ENCODE peak calls at places on chromosomes 3 and 15, in seven cellular contexts. V is NCI-H460; Q is NCI-H1092; M is stimulated activated CD4-positive, alpha-beta T cell treated with anti-CD3 and anti-CD28 coated beads, Interleukin-1b, Interleukin-23, amount 100 ng/mL, for 24 hours; R is breast epithelium; E is left kidney; S is hypothalamus. H is an unnamed sample.
A peak's percentile ranks its signal among the peaks of the same experiment; 100 is the strongest.

GRCh38 chr3:195839260-195840010 is 27.7 kb upstream of the MUC4 start:
- DNase-seq in V (no peak), S (no peak), M (no peak), E (peak; percentile 23), Q (no peak), R (peak; percentile 66), H (no peak)

GRCh38 chr3:32453346-32453745 is 49.3 kb downstream of the CMTM6 start:
- DNase-seq in V (peak; percentile 8), M (no peak), S (no peak), E (no peak), R (no peak), Q (no peak), H (no peak)

GRCh38 chr15:46617507-46617906 is 982.7 kb downstream of the SQOR start:
- DNase-seq in E (no peak), Q (no peak), M (no peak), R (no peak), V (no peak), S (no peak), H (no peak)

GRCh38 chr3:107498646-107499045 is 24.1 kb upstream of the BBX start:
- DNase-seq in S (no peak), Q (no peak), E (no peak), R (no peak), M (no peak), V (no peak), H (no peak)

GRCh38 chr3:17500618-17501017 is 241.8 kb downstream of the TBC1D5 start:
- DNase-seq in S (no peak), R (no peak), M (no peak), E (no peak), V (no peak), Q (no peak), H (no peak)

GRCh38 chr15:75369897-75370581 is 1.6 kb upstream of the MAN2C1 start:
- DNase-seq in S (no peak), V (no peak), R (no peak), M (no peak), Q (no peak), E (no peak), H (no peak)

GRCh38 chr3:40387001-40387894 is at the start of gene ENTPD3:
- DNase-seq in Q (peak; percentile 4), M (peak; percentile 18), E (peak; percentile 67), V (no peak), R (no peak), S (no peak), H (peak; percentile 41)

GRCh38 chr3:58214484-58215316 is 3.9 kb upstream of the DNASE1L3 start:
- DNase-seq in R (no peak), S (no peak), V (no peak), E (peak; percentile 31), Q (no peak), M (no peak), H (no peak)

GRCh38 chr3:16203031-16203430 is 28.6 kb downstream of the GALNT15 start:
- DNase-seq in M (no peak), V (no peak), E (no peak), R (no peak), Q (no peak), S (no peak), H (no peak)

GRCh38 chr3:16379838-16380237 is 114.8 kb downstream of the OXNAD1 start:
- DNase-seq in S (no peak), V (no peak), M (no peak), E (no peak), Q (no peak), R (no peak), H (no peak)

GRCh38 chr3:15942462-15942861 is 144.7 kb upstream of the ANKRD28 start:
- DNase-seq in R (no peak), Q (no peak), M (no peak), S (no peak), V (no peak), E (no peak), H (no peak)

GRCh38 chr3:61445924-61446323 is 115.4 kb upstream of the PTPRG start:
- DNase-seq in M (no peak), Q (no peak), E (no peak), S (no peak), R (no peak), V (no peak), H (no peak)

GRCh38 chr3:54653456-54654195 is 274.2 kb downstream of the LRTM1 start:
- DNase-seq in M (no peak), R (no peak), S (no peak), Q (no peak), V (no peak), E (no peak), H (no peak)

GRCh38 chr3:155745795-155746550 is 1.1 kb upstream of the PLCH1 start:
- DNase-seq in Q (peak; percentile 40), R (no peak), V (no peak), S (peak; percentile 10), E (peak; percentile 83), M (no peak), H (no peak)

GRCh38 chr3:17179381-17180205 is 294.8 kb downstream of the PLCL2 start:
- DNase-seq in E (peak; percentile 7), R (no peak), M (no peak), S (no peak), Q (no peak), V (no peak), H (no peak)

GRCh38 chr15:37865687-37866086 is 68.8 kb upstream of the TMCO5A start:
- DNase-seq in Q (no peak), V (no peak), S (no peak), M (no peak), E (no peak), R (no peak), H (no peak)

GRCh38 chr3:20836801-20837200 is 650.8 kb upstream of the SGO1 start:
- DNase-seq in R (no peak), S (no peak), M (no peak), Q (no peak), V (no peak), E (no peak), H (no peak)

GRCh38 chr15:88144921-88145320 is 111.6 kb downstream of the NTRK3 start:
- DNase-seq in R (no peak), Q (no peak), V (no peak), E (no peak), S (no peak), M (no peak), H (no peak)

GRCh38 chr3:78974181-78974770 is 793.5 kb downstream of the ROBO1 start:
- DNase-seq in S (no peak), M (no peak), V (no peak), E (no peak), Q (no peak), R (no peak), H (no peak)

GRCh38 chr3:52079958-52080357 is 23.6 kb upstream of the DUSP7 start:
- DNase-seq in E (no peak), V (no peak), S (no peak), R (no peak), M (no peak), Q (no peak), H (no peak)

GRCh38 chr3:178562143-178562868 is 26.1 kb downstream of the KCNMB2 start:
- DNase-seq in Q (no peak), R (no peak), M (no peak), V (no peak), S (no peak), E (no peak), H (no peak)

GRCh38 chr15:78761020-78761419 is 50.2 kb downstream of the ADAMTS7 start:
- DNase-seq in M (no peak), S (no peak), E (no peak), R (no peak), Q (no peak), V (no peak), H (no peak)

GRCh38 chr3:169965562-169965961 is 1.0 kb upstream of the SEC62 start:
- DNase-seq in E (peak; percentile 7), V (no peak), M (no peak), Q (no peak), R (no peak), S (no peak), H (no peak)

GRCh38 chr3:123586131-123586530 is 1.3 kb upstream of the HACD2 start:
- DNase-seq in E (peak; percentile 89), M (no peak), R (no peak), Q (peak; percentile 57), V (peak; percentile 30), S (no peak), H (no peak)

GRCh38 chr15:71043373-71043772 is 71.9 kb upstream of the THSD4 start:
- DNase-seq in R (no peak), V (no peak), S (no peak), E (no peak), M (no peak), Q (no peak), H (no peak)

GRCh38 chr3:133271491-133271890 is 128.4 kb upstream of the BFSP2 start:
- DNase-seq in E (no peak), V (no peak), S (no peak), Q (peak; percentile 15), R (no peak), M (no peak), H (no peak)

GRCh38 chr3:40021338-40021737 is 211.9 kb downstream of the MYRIP start:
- DNase-seq in M (no peak), R (no peak), V (no peak), S (no peak), Q (no peak), E (no peak), H (no peak)

GRCh38 chr3:57956119-57956832 is 51.9 kb upstream of the FLNB start:
- DNase-seq in E (no peak), S (no peak), M (no peak), V (no peak), Q (no peak), R (no peak), H (no peak)

GRCh38 chr3:152320201-152320617 is 51.5 kb downstream of the MBNL1 start:
- DNase-seq in E (peak; percentile 39), V (no peak), Q (no peak), S (no peak), R (no peak), M (no peak), H (no peak)

GRCh38 chr3:115401298-115401697 is 222.0 kb upstream of the GAP43 start:
- DNase-seq in E (no peak), R (no peak), V (no peak), Q (no peak), S (no peak), M (no peak), H (no peak)

GRCh38 chr3:9067352-9067975 is 104.2 kb upstream of the RAD18 start:
- DNase-seq in S (no peak), M (no peak), Q (peak; percentile 11), E (peak; percentile 71), R (no peak), V (peak; percentile 33), H (no peak)

GRCh38 chr3:162492446-162493081 is 996.0 kb downstream of the OTOL1 start:
- DNase-seq in S (no peak), V (no peak), R (no peak), Q (no peak), M (no peak), E (no peak), H (no peak)

GRCh38 chr15:42319206-42319605 is 40.1 kb upstream of the CAPN3 start:
- DNase-seq in Q (no peak), E (no peak), V (no peak), S (no peak), M (no peak), R (no peak), H (no peak)

GRCh38 chr15:67930720-67931119 is 90.9 kb upstream of the RNU6-1 start:
- DNase-seq in Q (no peak), M (no peak), E (no peak), S (no peak), R (no peak), V (no peak), H (no peak)